ENCODE peak calls at places on chromosomes 7 and 10, in eight cellular contexts. J is endothelial cell of umbilical vein, B is IMR-90, C is PC-3, S is GM23248, V is MM.1S, G is PC-9, Z is H9. P is an unnamed sample. For H3K27me3, the result is how much of the 10 kb centered on the place peaks cover.

GRCh38 chr7:136718191-136718590 is 150.3 kb upstream of the CHRM2 start:
- DNase-seq in V (no peak), J (no peak), G (no peak), Z (no peak), S (no peak), B (no peak), C (no peak), P (no peak)

GRCh38 chr10:6336013-6336412 is 133.3 kb downstream of the PFKFB3 start:
- DNase-seq in V (no peak), Z (no peak), B (no peak), C (no peak), G (no peak), S (no peak), J (no peak), P (no peak)

GRCh38 chr7:18117482-18117881 is 89.8 kb upstream of the PRPS1L1 start:
- DNase-seq in V (no peak), C (no peak), G (no peak), J (no peak), S (peak), B (peak), Z (no peak), P (no peak)

GRCh38 chr7:42993038-42993437 is 60.9 kb downstream of the MRPL32 start:
- DNase-seq in G (peak), Z (peak), S (no peak), J (no peak), C (no peak), B (no peak), V (no peak), P (peak)

GRCh38 chr7:73669858-73670385 is 2.3 kb downstream of the VPS37D start:
- DNase-seq in G (no peak), S (no peak), Z (no peak), J (no peak), V (no peak), C (no peak), B (no peak), P (no peak)

GRCh38 chr7:151276651-151277590 is 28.4 kb upstream of the SMARCD3 start:
- DNase-seq in J (peak), G (peak), V (peak), B (peak), Z (peak), S (peak), C (peak), P (peak)

GRCh38 chr10:16470747-16471146 is 33.9 kb downstream of the PTER start:
- DNase-seq in Z (no peak), G (no peak), V (no peak), J (peak), S (no peak), B (no peak), C (no peak), P (no peak)

GRCh38 chr7:50531928-50532327 is 33.3 kb downstream of the DDC start:
- DNase-seq in S (peak), B (peak), Z (no peak), J (no peak), G (no peak), V (no peak), C (peak), P (peak)

GRCh38 chr10:49220031-49220430 is 31.8 kb upstream of the TMEM273 start:
- DNase-seq in V (no peak), Z (no peak), S (peak), B (peak), G (no peak), C (peak), J (no peak), P (no peak)

GRCh38 chr7:603152-603941 is 83.7 kb upstream of the PDGFA start:
- DNase-seq in C (no peak), S (no peak), B (no peak), Z (no peak), V (no peak), G (no peak), J (no peak), P (no peak)

GRCh38 chr7:88842217-88842616 is 46.7 kb upstream of the TEX47 start:
- DNase-seq in B (no peak), Z (no peak), C (no peak), V (no peak), S (no peak), J (peak), G (no peak), P (no peak)

GRCh38 chr7:55127622-55128081 is 108.8 kb downstream of the EGFR start:
- DNase-seq in Z (no peak), V (no peak), C (peak), S (peak), G (no peak), B (peak), J (peak), P (no peak)

GRCh38 chr7:37942934-37943610 is 22.6 kb downstream of the EPDR1 start:
- DNase-seq in G (no peak), C (no peak), V (no peak), B (no peak), Z (peak), J (no peak), S (no peak), P (peak)

GRCh38 chr10:20659225-20659624 is 237.9 kb downstream of the NEBL start:
- DNase-seq in C (no peak), Z (no peak), S (no peak), V (no peak), J (no peak), B (no peak), G (no peak), P (no peak)

GRCh38 chr7:2233876-2234275 is 1.1 kb upstream of the MAD1L1 start:
- DNase-seq in V (no peak), Z (no peak), B (peak), C (no peak), S (no peak), G (no peak), J (peak), P (no peak)

GRCh38 chr10:16713290-16713689 is 103.9 kb downstream of the RSU1 start:
- DNase-seq in B (no peak), Z (no peak), J (no peak), V (no peak), C (no peak), S (no peak), G (no peak), P (no peak)

GRCh38 chr7:144513332-144513731 is 109.8 kb upstream of the NOBOX start:
- DNase-seq in B (no peak), Z (no peak), G (no peak), V (peak), C (peak), S (no peak), J (peak), P (peak)

GRCh38 chr10:49620286-49620810 is 6.5 kb downstream of the CHAT start:
- DNase-seq in J (no peak), S (no peak), G (no peak), C (no peak), V (no peak), Z (no peak), B (no peak), P (no peak)

GRCh38 chr7:27434729-27435400 is 192.3 kb downstream of the EVX1 start:
- DNase-seq in B (peak), G (no peak), C (peak), V (no peak), J (no peak), S (peak), Z (no peak), P (no peak)

GRCh38 chr10:74738985-74739567 is 87.3 kb upstream of the KAT6B start:
- DNase-seq in G (no peak), J (peak), C (peak), S (peak), Z (peak), B (peak), V (peak), P (no peak)

GRCh38 chr7:92763636-92764423 is 72.5 kb downstream of the CDK6 start:
- DNase-seq in J (peak), Z (peak), G (peak), C (peak), V (no peak), S (peak), B (peak), P (peak)

GRCh38 chr10:34766811-34767516 is 48.1 kb downstream of the PARD3 start:
- DNase-seq in G (no peak), S (no peak), J (no peak), B (no peak), C (no peak), V (no peak), Z (no peak), P (no peak)

GRCh38 chr10:34762156-34762555 is 52.9 kb downstream of the PARD3 start:
- DNase-seq in Z (no peak), V (no peak), G (no peak), C (no peak), B (no peak), S (no peak), J (no peak), P (no peak)

GRCh38 chr10:34766256-34766580 is 48.9 kb downstream of the PARD3 start:
- DNase-seq in Z (no peak), C (no peak), V (no peak), G (no peak), S (no peak), J (peak), B (no peak), P (no peak)

GRCh38 chr10:34762603-34763299 is 52.3 kb downstream of the PARD3 start:
- DNase-seq in G (no peak), S (peak), Z (no peak), C (no peak), V (no peak), J (no peak), B (no peak), P (no peak)

DNA sequence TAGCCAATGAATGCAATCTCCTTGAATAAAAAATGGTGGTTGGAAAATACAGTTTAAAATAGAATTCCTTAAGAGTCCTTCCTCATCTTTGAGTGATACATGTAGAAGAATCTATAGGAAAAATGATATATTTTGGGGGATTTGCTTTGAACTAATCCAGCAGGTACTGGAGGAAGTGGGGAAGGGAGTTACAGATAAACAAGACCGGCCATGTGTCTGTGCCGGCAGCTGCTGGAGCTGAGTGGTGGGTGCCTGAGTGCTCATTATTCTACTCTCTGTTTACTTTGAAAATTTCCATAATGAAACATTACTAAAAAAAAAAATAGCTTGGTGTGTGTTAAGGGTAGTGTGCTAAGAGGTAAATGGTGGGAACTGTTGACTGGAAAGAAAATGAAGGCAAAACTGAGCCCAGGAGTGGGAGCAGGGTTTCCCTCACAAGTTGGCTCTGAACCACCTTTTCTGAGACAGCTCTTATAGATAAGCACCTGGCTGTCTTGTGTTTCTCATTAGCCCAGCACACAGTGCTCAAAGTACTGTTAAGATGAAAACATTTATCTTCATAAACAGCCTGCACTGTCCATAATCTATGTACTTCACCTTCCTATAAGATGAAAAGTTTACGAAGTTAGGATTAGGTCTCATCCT is 50.6 kb downstream of the PARD3 start:
- DNase-seq in J (no peak), G (no peak), Z (no peak), S (no peak), C (no peak), B (no peak), V (no peak), P (no peak)
- H3K27me3 ChIP-seq in J (under half), G (under half), Z (under half), S (under half), C (under half), B (under half), V (under half), P (under half)

GRCh38 chr7:122442929-122443328 is 138.4 kb upstream of the FEZF1 start:
- DNase-seq in Z (no peak), V (no peak), B (no peak), J (no peak), S (no peak), G (no peak), C (no peak), P (no peak)

GRCh38 chr7:122438492-122438891 is 133.9 kb upstream of the FEZF1 start:
- DNase-seq in B (no peak), Z (no peak), J (no peak), V (no peak), G (no peak), C (no peak), S (no peak), P (no peak)

GRCh38 chr7:122433765-122434164 is 129.2 kb upstream of the FEZF1 start:
- DNase-seq in J (no peak), Z (no peak), B (no peak), V (no peak), C (no peak), G (no peak), S (no peak), P (no peak)

GRCh38 chr7:122438001-122438400 is 133.5 kb upstream of the FEZF1 start:
- DNase-seq in B (no peak), Z (no peak), J (peak), G (no peak), C (no peak), V (no peak), S (no peak), P (no peak)
- H3K4me2 ChIP-seq in B (no peak), Z (peak), J (no peak), G (no peak), C (no peak), V (no peak), S (no peak), P (no peak)

DNA sequence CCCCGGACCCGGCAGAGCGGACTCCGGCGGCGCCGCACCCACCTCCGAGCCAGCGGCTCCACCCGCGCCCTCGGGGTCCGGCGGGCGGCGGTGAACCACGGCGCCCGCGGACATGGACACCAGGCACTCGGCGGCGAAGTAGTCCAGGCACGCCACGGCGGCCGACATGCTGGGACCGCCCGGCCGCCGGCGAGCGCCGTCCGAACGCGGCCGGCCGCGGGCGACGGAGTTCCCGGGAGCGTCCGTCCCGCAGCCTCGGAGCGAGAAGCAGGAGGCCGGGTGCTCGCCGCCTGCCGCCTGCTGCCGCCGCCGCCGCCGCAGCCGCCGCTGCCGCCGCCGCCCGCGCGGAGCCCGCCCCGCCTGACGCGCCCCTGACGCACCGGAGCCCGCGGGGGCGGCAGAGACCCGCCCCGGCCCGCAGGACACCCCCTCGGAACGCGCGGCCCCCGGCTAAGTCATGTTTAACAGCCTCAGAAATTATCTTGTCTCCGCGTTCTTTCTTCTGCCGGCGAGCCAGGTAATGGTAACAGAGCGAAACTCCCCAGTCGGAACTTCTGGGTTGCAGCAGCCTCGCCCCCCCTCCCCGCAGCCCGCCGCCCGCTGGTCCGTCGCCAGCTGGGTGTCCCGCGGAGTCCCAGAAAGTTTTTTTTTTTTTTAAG is at the start of gene KLF14:
- DNase-seq in G (peak), V (peak), C (no peak), S (peak), B (no peak), J (no peak), Z (peak), P (peak)
- H3K27me3 ChIP-seq in G (under half), V (under half), C (under half), S (under half), B (half or more), J (under half), Z (under half), P (half or more)

GRCh38 chr10:12960431-12960898 is 41.0 kb downstream of the CCDC3 start:
- DNase-seq in C (no peak), S (no peak), B (peak), V (no peak), G (no peak), J (no peak), Z (no peak), P (peak)
- H3K4me2 ChIP-seq in C (no peak), S (no peak), B (peak), V (no peak), G (no peak), J (no peak), Z (no peak), P (peak)

DNA sequence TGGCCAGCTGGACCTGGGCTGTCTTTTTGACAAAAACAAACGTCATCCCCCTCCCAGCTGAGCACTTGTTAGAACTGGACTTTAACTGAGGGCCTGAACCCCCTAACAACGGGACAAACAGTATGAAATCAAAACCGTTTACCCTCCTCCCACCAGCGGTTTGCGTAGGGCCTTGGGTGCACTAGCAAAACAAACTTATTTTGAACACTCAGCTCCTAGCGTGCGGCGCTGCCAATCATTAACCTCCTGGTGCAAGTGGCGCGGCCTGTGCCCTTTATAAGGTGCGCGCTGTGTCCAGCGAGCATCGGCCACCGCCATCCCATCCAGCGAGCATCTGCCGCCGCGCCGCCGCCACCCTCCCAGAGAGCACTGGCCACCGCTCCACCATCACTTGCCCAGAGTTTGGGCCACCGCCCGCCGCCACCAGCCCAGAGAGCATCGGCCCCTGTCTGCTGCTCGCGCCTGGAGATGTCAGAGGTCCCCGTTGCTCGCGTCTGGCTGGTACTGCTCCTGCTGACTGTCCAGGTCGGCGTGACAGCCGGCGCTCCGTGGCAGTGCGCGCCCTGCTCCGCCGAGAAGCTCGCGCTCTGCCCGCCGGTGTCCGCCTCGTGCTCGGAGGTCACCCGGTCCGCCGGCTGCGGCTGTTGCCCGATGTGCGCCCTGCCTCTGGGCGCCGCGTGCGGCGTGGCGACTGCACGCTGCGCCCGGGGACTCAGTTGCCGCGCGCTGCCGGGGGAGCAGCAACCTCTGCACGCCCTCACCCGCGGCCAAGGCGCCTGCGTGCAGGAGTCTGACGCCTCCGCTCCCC is at the start of gene IGFBP1:
- DNase-seq in S (peak), B (peak), V (no peak), G (peak), C (no peak), Z (peak), J (peak), P (peak)
- H3K27me3 ChIP-seq in S (under half), B (under half), V (under half), G (under half), C (under half), Z (under half), J (under half), P (under half)

P was measured in hepatocyte.